ENCODE peak calls at places on chromosomes 6 and 20, in ten cellular contexts. S is GM23338, E is transverse colon, C is HCT116, R is Panc1, N is SK-N-SH, V is HepG2, W is sigmoid colon, Y is spleen, X is GM12892. Z is an unnamed sample.

GRCh38 chr20:19552144-19552895 is 205.7 kb upstream of the RIN2 start:
- DNase-seq in C (no peak), R (no peak), S (peak), W (peak), Y (no peak), N (no peak), E (no peak), V (peak), X (no peak), Z (no peak)

GRCh38 chr6:57190140-57190539 is 18.0 kb downstream of the BAG2 start:
- DNase-seq in N (no peak), V (peak), C (no peak), S (no peak), W (no peak), X (no peak), E (no peak), Y (no peak), R (no peak), Z (no peak)

GRCh38 chr20:63625771-63626423 is 1.0 kb downstream of the GMEB2 start:
- DNase-seq in Y (peak), W (no peak), E (peak), N (peak), R (no peak), C (no peak), V (peak), S (peak), X (no peak), Z (no peak)

GRCh38 chr6:101730954-101731353 is 337.4 kb downstream of the GRIK2 start:
- DNase-seq in W (no peak), S (no peak), X (no peak), R (no peak), N (no peak), E (no peak), V (no peak), C (no peak), Y (no peak), Z (no peak)

GRCh38 chr20:56504373-56505005 is 20.1 kb upstream of the FAM209A start:
- DNase-seq in E (no peak), X (peak), W (no peak), V (no peak), S (peak), N (peak), Y (no peak), R (peak), C (no peak), Z (no peak)

GRCh38 chr6:155486795-155487294 is 31.2 kb upstream of the NOX3 start:
- DNase-seq in Y (no peak), C (no peak), V (peak), W (no peak), S (no peak), E (no peak), N (no peak), R (no peak), X (no peak), Z (no peak)

GRCh38 chr6:98976674-98977365 is 29.1 kb upstream of the FBXL4 start:
- DNase-seq in Y (no peak), S (no peak), E (no peak), X (no peak), C (no peak), W (no peak), R (no peak), V (no peak), N (no peak), Z (no peak)

GRCh38 chr6:130482645-130483390 is 117.0 kb downstream of the TMEM200A start:
- DNase-seq in V (no peak), X (no peak), W (no peak), C (no peak), R (no peak), N (no peak), E (no peak), Y (no peak), S (no peak), Z (no peak)

GRCh38 chr6:1662532-1662931 is 52.8 kb downstream of the FOXC1 start:
- DNase-seq in Y (no peak), X (no peak), W (no peak), E (no peak), S (no peak), C (no peak), V (no peak), N (no peak), R (no peak), Z (no peak)

GRCh38 chr20:8291873-8292272 is 159.8 kb downstream of the PLCB1 start:
- DNase-seq in E (no peak), X (no peak), V (no peak), W (no peak), Y (no peak), R (no peak), S (no peak), N (no peak), C (no peak), Z (no peak)

GRCh38 chr6:155183095-155183494 is 80.7 kb upstream of the CLDN20 start:
- DNase-seq in X (no peak), E (no peak), C (no peak), W (no peak), S (no peak), R (no peak), Y (no peak), N (no peak), V (no peak), Z (no peak)

GRCh38 chr6:161727063-161727462 is 453.2 kb upstream of the AGPAT4 start:
- DNase-seq in V (no peak), C (no peak), E (no peak), S (peak), Y (peak), N (no peak), W (no peak), X (no peak), R (no peak), Z (no peak)

GRCh38 chr20:62824476-62825287 is 7.8 kb downstream of the COL9A3 start:
- DNase-seq in N (peak), V (peak), C (no peak), Y (no peak), E (peak), X (no peak), W (peak), S (peak), R (no peak), Z (no peak)

GRCh38 chr6:1594495-1595200 is 15.1 kb upstream of the FOXC1 start:
- DNase-seq in V (no peak), S (no peak), C (no peak), W (no peak), N (peak), R (no peak), Y (peak), E (no peak), X (no peak), Z (no peak)

GRCh38 chr6:27839303-27840081 is 72.7 kb downstream of the OR2B2 start:
- DNase-seq in E (peak), N (peak), X (no peak), S (no peak), V (peak), Y (no peak), R (peak), C (no peak), W (no peak), Z (no peak)

GRCh38 chr6:170232186-170233002 is 58.5 kb downstream of the DLL1 start:
- DNase-seq in V (no peak), S (no peak), W (no peak), E (no peak), C (no peak), N (no peak), X (no peak), R (no peak), Y (no peak), Z (no peak)

GRCh38 chr6:94636780-94637385 is 940.5 kb upstream of the MANEA start:
- DNase-seq in C (peak), S (peak), E (no peak), V (peak), W (no peak), R (peak), Y (no peak), X (no peak), N (peak), Z (no peak)

GRCh38 chr6:107670792-107671199 is 153.3 kb downstream of the SCML4 start:
- DNase-seq in R (no peak), X (peak), E (peak), C (no peak), W (peak), Y (peak), S (peak), V (no peak), N (peak), Z (no peak)

GRCh38 chr20:33915726-33916331 is 77.9 kb upstream of the RALY start:
- DNase-seq in Y (peak), C (peak), V (peak), S (peak), E (peak), N (peak), X (peak), W (no peak), R (peak), Z (no peak)

GRCh38 chr6:44603044-44603686 is 215.7 kb downstream of the CDC5L start:
- DNase-seq in Y (no peak), N (no peak), V (no peak), S (no peak), C (no peak), E (no peak), R (no peak), W (no peak), X (no peak), Z (no peak)

GRCh38 chr6:151391021-151391470 is 313 bp downstream of the ZBTB2 start:
- DNase-seq in R (no peak), V (peak), N (peak), X (peak), C (no peak), W (peak), Y (peak), S (peak), E (peak), Z (no peak)

GRCh38 chr20:36352843-36353553 is 46.9 kb downstream of the DLGAP4 start:
- DNase-seq in S (no peak), C (no peak), E (no peak), N (no peak), X (no peak), R (no peak), W (no peak), Y (no peak), V (peak), Z (no peak)

GRCh38 chr6:82951389-82951788 is 114.3 kb downstream of the UBE3D start:
- DNase-seq in E (no peak), W (no peak), N (no peak), R (no peak), V (no peak), C (no peak), S (no peak), Y (no peak), X (no peak), Z (no peak)

GRCh38 chr6:158508450-158508849 is 51.4 kb upstream of the TMEM181 start:
- DNase-seq in W (no peak), C (no peak), S (no peak), N (no peak), X (no peak), Y (no peak), E (no peak), R (no peak), V (no peak), Z (no peak)

GRCh38 chr6:86017236-86017635 is 374.6 kb upstream of the SYNCRIP start:
- DNase-seq in R (no peak), V (no peak), S (no peak), E (no peak), W (no peak), N (no peak), X (no peak), C (no peak), Y (no peak), Z (no peak)

GRCh38 chr20:16350465-16350864 is 222.8 kb downstream of the KIF16B start:
- DNase-seq in Y (no peak), S (no peak), E (no peak), X (no peak), R (peak), V (no peak), C (no peak), N (no peak), W (no peak), Z (no peak)

GRCh38 chr20:17641520-17641964 is 40.5 kb downstream of the RRBP1 start:
- DNase-seq in C (no peak), V (no peak), S (no peak), N (no peak), X (no peak), Y (no peak), R (no peak), W (no peak), E (no peak), Z (no peak)

GRCh38 chr6:158908596-158908995 is 89.4 kb upstream of the EZR start:
- DNase-seq in C (no peak), N (no peak), V (no peak), Y (no peak), S (no peak), E (no peak), R (no peak), X (no peak), W (no peak), Z (no peak)

GRCh38 chr20:61127311-61128044 is 124.6 kb upstream of the CDH4 start:
- DNase-seq in X (no peak), Y (no peak), V (no peak), C (no peak), R (no peak), S (no peak), E (no peak), W (no peak), N (no peak), Z (no peak)

GRCh38 chr6:90350689-90351554 is 54.3 kb upstream of the BACH2 start:
- DNase-seq in S (no peak), R (no peak), E (no peak), X (no peak), Y (no peak), N (no peak), V (no peak), C (no peak), W (no peak), Z (no peak)

GRCh38 chr6:142763205-142763604 is 181.8 kb downstream of the HIVEP2 start:
- DNase-seq in S (no peak), V (no peak), R (no peak), N (no peak), X (no peak), C (no peak), E (no peak), Y (no peak), W (no peak), Z (no peak)

GRCh38 chr6:599946-600448 is 56.9 kb downstream of the HUS1B start:
- DNase-seq in E (no peak), R (no peak), V (no peak), N (no peak), X (no peak), Y (no peak), W (no peak), C (no peak), S (no peak), Z (no peak)

GRCh38 chr6:20715135-20715806 is 181.0 kb downstream of the CDKAL1 start:
- DNase-seq in W (no peak), V (no peak), R (no peak), X (no peak), N (no peak), C (no peak), E (no peak), S (no peak), Y (no peak), Z (no peak)

GRCh38 chr6:33632603-33633039 is 11.5 kb downstream of the ITPR3 start:
- DNase-seq in S (peak), V (peak), R (no peak), W (no peak), C (peak), X (peak), Y (peak), E (peak), N (peak), Z (no peak)

GRCh38 chr6:134174790-134175531 is 122.5 kb upstream of the SLC2A12 start:
- DNase-seq in V (peak), W (peak), S (peak), Y (peak), N (peak), C (peak), R (peak), X (peak), E (peak), Z (peak)

GRCh38 chr20:8504030-8504429 is 372.0 kb downstream of the PLCB1 start:
- DNase-seq in V (no peak), E (no peak), W (no peak), Y (no peak), R (no peak), N (no peak), C (no peak), S (no peak), X (no peak), Z (no peak)

GRCh38 chr6:4636881-4637224 is 139.4 kb upstream of the CDYL start:
- DNase-seq in W (no peak), Y (no peak), C (no peak), R (no peak), V (no peak), S (no peak), X (no peak), E (no peak), N (no peak), Z (no peak)

GRCh38 chr6:68874747-68875146 is 239.7 kb downstream of the ADGRB3 start:
- DNase-seq in X (no peak), V (no peak), N (no peak), C (no peak), R (no peak), E (no peak), W (no peak), S (no peak), Y (no peak), Z (no peak)

GRCh38 chr20:55668659-55669058 is 336.7 kb downstream of the CBLN4 start:
- DNase-seq in X (no peak), N (no peak), R (no peak), S (no peak), Y (no peak), C (no peak), E (no peak), W (no peak), V (no peak), Z (no peak)

GRCh38 chr6:136563386-136564152 is 13.3 kb upstream of the MAP7 start:
- DNase-seq in E (no peak), C (no peak), R (no peak), X (no peak), V (no peak), N (no peak), Y (no peak), W (no peak), S (no peak), Z (no peak)
- TF ChIP-seq POLR2AphosphoS5 in E (no peak), C (no peak), R (no peak), X (no peak), V (no peak), N (no peak), Y (no peak), W (no peak), S (no peak), Z (no peak)

DNA sequence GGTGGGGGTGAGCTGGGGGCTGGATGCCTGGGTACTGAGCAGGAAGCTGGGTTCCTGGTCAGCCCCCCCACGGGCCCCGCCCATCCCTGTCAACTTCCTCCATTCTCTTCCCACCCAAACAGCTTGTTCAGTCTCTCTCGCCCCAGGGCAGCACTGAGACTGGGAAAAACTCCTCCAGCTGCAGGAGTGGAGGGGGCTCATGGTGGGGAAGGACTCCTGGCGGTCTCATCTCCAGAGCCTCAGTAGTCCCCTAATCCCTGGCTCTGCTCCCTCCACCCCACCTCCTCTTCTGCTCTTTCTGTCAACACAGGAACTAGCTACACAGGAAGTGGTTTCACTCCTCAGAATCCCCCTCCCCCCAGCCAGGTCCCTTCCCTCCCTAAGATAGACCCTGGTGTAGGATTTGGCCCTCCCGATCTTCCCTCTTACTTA is at the start of gene GPSM3:
- DNase-seq in X (no peak), E (peak), N (no peak), S (peak), V (no peak), C (no peak), Y (peak), R (no peak), W (peak), Z (no peak)
- TF ChIP-seq POLR2AphosphoS5 in X (no peak), E (no peak), N (no peak), S (no peak), V (no peak), C (no peak), Y (peak), R (no peak), W (no peak), Z (no peak)

GRCh38 chr6:34627296-34627695 is 69.3 kb downstream of the ILRUN start:
- DNase-seq in X (no peak), E (no peak), C (no peak), S (peak), V (no peak), N (no peak), W (no peak), R (no peak), Y (no peak), Z (no peak)

GRCh38 chr6:34630040-34630439 is 66.5 kb downstream of the ILRUN start:
- DNase-seq in N (no peak), W (no peak), V (peak), Y (no peak), C (peak), X (no peak), R (no peak), E (no peak), S (no peak), Z (no peak)

GRCh38 chr6:34633785-34634184 is 62.8 kb downstream of the ILRUN start:
- DNase-seq in V (no peak), N (no peak), R (no peak), X (no peak), E (no peak), Y (no peak), W (no peak), S (no peak), C (no peak), Z (no peak)

GRCh38 chr6:34638834-34639736 is 57.5 kb downstream of the ILRUN start:
- DNase-seq in R (no peak), N (no peak), S (no peak), Y (no peak), V (peak), X (no peak), W (no peak), E (no peak), C (no peak), Z (no peak)

DNA sequence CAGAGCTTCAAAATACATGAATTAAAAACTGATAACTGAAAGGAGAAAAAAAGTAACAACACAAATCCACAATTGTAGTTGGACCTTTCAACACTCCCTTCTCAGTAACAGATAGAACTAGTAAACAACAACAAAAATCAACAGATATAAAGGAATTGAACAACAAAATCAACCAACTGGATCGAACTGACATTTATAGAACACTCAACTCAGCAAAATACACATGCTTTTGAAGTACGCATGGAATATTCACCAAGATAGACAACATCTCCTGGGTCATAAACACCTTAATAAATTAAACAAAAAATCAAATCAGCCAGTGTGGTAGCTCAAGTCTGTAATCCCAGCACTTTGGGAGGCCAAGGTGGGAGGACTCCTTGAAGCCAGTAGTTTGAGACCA is 63.3 kb downstream of the ILRUN start:
- DNase-seq in W (no peak), V (no peak), R (no peak), N (no peak), X (no peak), C (no peak), E (no peak), Y (no peak), S (no peak), Z (no peak)
- TF ChIP-seq POLR2AphosphoS5 in W (no peak), V (no peak), R (no peak), N (no peak), X (no peak), C (no peak), E (no peak), Y (no peak), S (no peak), Z (no peak)

DNA sequence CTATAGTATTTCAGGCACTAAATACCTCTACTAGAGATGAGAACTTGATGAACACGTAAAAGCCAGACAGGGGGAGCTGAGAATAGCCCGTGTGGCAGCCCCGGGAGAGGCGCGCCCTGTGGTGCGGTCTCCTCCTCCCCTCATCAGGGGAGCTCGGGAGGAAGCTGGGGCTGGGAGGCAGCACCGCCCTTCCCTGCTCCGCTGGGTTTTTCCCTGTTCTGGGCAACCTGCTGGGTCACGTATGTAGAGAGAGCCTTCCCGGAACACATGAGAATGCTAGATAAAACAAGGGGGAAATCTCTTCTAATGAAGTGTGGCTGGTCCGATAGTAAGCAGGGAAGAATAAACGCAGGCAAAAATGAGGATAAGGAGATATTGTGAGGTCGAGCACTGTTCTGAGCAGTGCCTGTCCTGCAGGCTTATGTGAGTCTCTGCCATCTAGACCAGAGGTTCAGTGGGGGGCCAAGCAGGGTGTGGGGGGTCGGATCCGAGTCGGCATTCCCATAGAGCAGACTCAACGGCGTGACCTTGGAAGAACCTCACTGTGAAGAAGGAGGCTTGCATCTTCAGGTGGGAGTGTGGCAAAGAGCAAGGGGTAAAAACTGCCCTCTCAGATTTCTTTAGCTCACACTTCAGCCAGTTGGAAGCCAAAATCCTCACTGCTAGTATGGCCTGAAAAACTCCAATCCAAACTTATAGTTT is 13.4 kb upstream of the RPS6KA2 start:
- DNase-seq in Y (peak), R (no peak), E (no peak), X (no peak), N (no peak), S (peak), C (no peak), V (no peak), W (no peak), Z (no peak)
- TF ChIP-seq POLR2AphosphoS5 in Y (peak), R (no peak), E (no peak), X (no peak), N (no peak), S (no peak), C (no peak), V (no peak), W (no peak), Z (no peak)